ENCODE peak calls at places on chromosomes 12 and 14, in nine cellular contexts. C is HT-29, K is cardiac muscle cell, F is T-helper 1 cell, E is lower lobe of right lung, G is GM12865, B is neural crest cell, T is IMR-90, Y is H9. A is an unnamed sample.

GRCh38 chr14:94933411-94933964 is 163.6 kb upstream of the GSC start:
- DNase-seq in C (no peak), K (no peak), F (no peak), E (no peak), G (no peak), B (no peak), T (no peak), Y (no peak), A (no peak)

GRCh38 chr12:67558775-67559174 is 89.8 kb upstream of the DYRK2 start:
- DNase-seq in C (no peak), K (no peak), F (no peak), E (no peak), G (no peak), B (no peak), T (no peak), Y (no peak), A (no peak)

GRCh38 chr12:101108130-101108529 is 101.9 kb downstream of the SLC5A8 start:
- DNase-seq in C (peak), K (no peak), F (no peak), E (no peak), G (no peak), B (no peak), T (no peak), Y (peak), A (no peak)

GRCh38 chr12:120061815-120062214 is 54.7 kb downstream of the RAB35 start:
- DNase-seq in C (no peak), K (no peak), F (no peak), E (no peak), G (no peak), B (no peak), T (no peak), Y (no peak), A (no peak)

GRCh38 chr12:121238604-121239334 is 28.8 kb downstream of the P2RX4 start:
- DNase-seq in C (no peak), K (no peak), F (no peak), E (no peak), G (no peak), B (no peak), T (no peak), Y (peak), A (no peak)

GRCh38 chr12:62296001-62296400 is 35.8 kb downstream of the USP15 start:
- DNase-seq in C (no peak), K (no peak), F (no peak), E (no peak), G (no peak), B (no peak), T (no peak), Y (no peak), A (no peak)

GRCh38 chr12:16350682-16351081 is 3.2 kb downstream of the MGST1 start:
- DNase-seq in C (peak), K (no peak), F (no peak), E (peak), G (no peak), B (no peak), T (peak), Y (no peak), A (peak)

GRCh38 chr14:88422919-88423318 is 37.5 kb downstream of the SPATA7 start:
- DNase-seq in C (no peak), K (no peak), F (no peak), E (no peak), G (no peak), B (no peak), T (peak), Y (no peak), A (no peak)

GRCh38 chr12:131990980-131991305 is 41.2 kb downstream of the EP400 start:
- DNase-seq in C (no peak), K (no peak), F (no peak), E (no peak), G (no peak), B (no peak), T (no peak), Y (no peak), A (no peak)

GRCh38 chr14:90378249-90378648 is 18.6 kb upstream of the CALM1 start:
- DNase-seq in C (no peak), K (no peak), F (no peak), E (no peak), G (no peak), B (no peak), T (no peak), Y (no peak), A (no peak)